ENCODE peak calls at places on chromosome 5, in nine cellular contexts. One of them, this sample, is unnamed.

GRCh38 chr5:35041251-35041650 is 6.5 kb downstream of the AGXT2 start:
- DNase-seq in CD4-positive, CD25-positive, alpha-beta regulatory T cell: no peak
- DNase-seq in adipocyte: no peak
- DNase-seq in effector memory CD4-positive, alpha-beta T cell: no peak
- DNase-seq in Peyer's patch: no peak
- DNase-seq in breast epithelium: no peak
- DNase-seq in psoas muscle: no peak
- DNase-seq in astrocyte: peak; percentile 67
- DNase-seq in PC-3: no peak
- DNase-seq in this sample: no peak

GRCh38 chr5:115297043-115297442 is 589 bp upstream of the CCDC112 start:
- DNase-seq in breast epithelium: no peak
- DNase-seq in CD4-positive, CD25-positive, alpha-beta regulatory T cell: no peak
- DNase-seq in effector memory CD4-positive, alpha-beta T cell: no peak
- DNase-seq in PC-3: peak; percentile 4
- DNase-seq in psoas muscle: no peak
- DNase-seq in astrocyte: peak; percentile 49
- DNase-seq in adipocyte: peak; percentile 17
- DNase-seq in Peyer's patch: no peak
- DNase-seq in this sample: no peak

GRCh38 chr5:153970496-153970895 is 68.2 kb downstream of the FAM114A2 start:
- DNase-seq in psoas muscle: no peak
- DNase-seq in Peyer's patch: no peak
- DNase-seq in breast epithelium: no peak
- DNase-seq in astrocyte: no peak
- DNase-seq in effector memory CD4-positive, alpha-beta T cell: no peak
- DNase-seq in CD4-positive, CD25-positive, alpha-beta regulatory T cell: no peak
- DNase-seq in PC-3: no peak
- DNase-seq in adipocyte: no peak
- DNase-seq in this sample: no peak

GRCh38 chr5:95959964-95960801 is 1.5 kb downstream of the ELL2 start:
- DNase-seq in PC-3: no peak
- DNase-seq in CD4-positive, CD25-positive, alpha-beta regulatory T cell: no peak
- DNase-seq in astrocyte: peak; percentile 54
- DNase-seq in Peyer's patch: no peak
- DNase-seq in adipocyte: peak; percentile 59
- DNase-seq in breast epithelium: no peak
- DNase-seq in effector memory CD4-positive, alpha-beta T cell: no peak
- DNase-seq in psoas muscle: no peak
- DNase-seq in this sample: no peak

GRCh38 chr5:176661676-176662075 is 14.4 kb downstream of the TSPAN17 start:
- DNase-seq in breast epithelium: no peak
- DNase-seq in astrocyte: no peak
- DNase-seq in effector memory CD4-positive, alpha-beta T cell: no peak
- DNase-seq in CD4-positive, CD25-positive, alpha-beta regulatory T cell: no peak
- DNase-seq in psoas muscle: peak; percentile 32
- DNase-seq in PC-3: no peak
- DNase-seq in Peyer's patch: no peak
- DNase-seq in adipocyte: no peak
- DNase-seq in this sample: no peak

GRCh38 chr5:8864053-8864452 is 681.8 kb downstream of the SEMA5A start:
- DNase-seq in CD4-positive, CD25-positive, alpha-beta regulatory T cell: no peak
- DNase-seq in PC-3: peak; percentile 85
- DNase-seq in psoas muscle: no peak
- DNase-seq in breast epithelium: no peak
- DNase-seq in Peyer's patch: no peak
- DNase-seq in effector memory CD4-positive, alpha-beta T cell: no peak
- DNase-seq in adipocyte: no peak
- DNase-seq in astrocyte: no peak
- DNase-seq in this sample: no peak

GRCh38 chr5:1919750-1920149 is 37.0 kb upstream of the IRX4 start:
- DNase-seq in adipocyte: no peak
- DNase-seq in effector memory CD4-positive, alpha-beta T cell: no peak
- DNase-seq in astrocyte: no peak
- DNase-seq in CD4-positive, CD25-positive, alpha-beta regulatory T cell: no peak
- DNase-seq in psoas muscle: no peak
- DNase-seq in PC-3: no peak
- DNase-seq in breast epithelium: no peak
- DNase-seq in Peyer's patch: no peak
- DNase-seq in this sample: no peak

GRCh38 chr5:17355585-17356346 is 138.3 kb downstream of the BASP1 start:
- DNase-seq in adipocyte: peak; percentile 56
- DNase-seq in astrocyte: peak; percentile 71
- DNase-seq in CD4-positive, CD25-positive, alpha-beta regulatory T cell: no peak
- DNase-seq in PC-3: peak; percentile 44
- DNase-seq in psoas muscle: no peak
- DNase-seq in breast epithelium: no peak
- DNase-seq in Peyer's patch: no peak
- DNase-seq in effector memory CD4-positive, alpha-beta T cell: no peak
- DNase-seq in this sample: no peak

GRCh38 chr5:107542831-107543231 is 127.9 kb downstream of the EFNA5 start:
- DNase-seq in Peyer's patch: peak; percentile 54
- DNase-seq in CD4-positive, CD25-positive, alpha-beta regulatory T cell: no peak
- DNase-seq in psoas muscle: peak; percentile 90
- DNase-seq in astrocyte: peak; percentile 61
- DNase-seq in adipocyte: peak; percentile 81
- DNase-seq in PC-3: peak; percentile 68
- DNase-seq in effector memory CD4-positive, alpha-beta T cell: no peak
- DNase-seq in breast epithelium: peak; percentile 84
- DNase-seq in this sample: peak; percentile 85

GRCh38 chr5:75720882-75721281 is 3.6 kb upstream of the POC5 start:
- DNase-seq in psoas muscle: no peak
- DNase-seq in adipocyte: no peak
- DNase-seq in astrocyte: no peak
- DNase-seq in breast epithelium: no peak
- DNase-seq in PC-3: no peak
- DNase-seq in Peyer's patch: no peak
- DNase-seq in CD4-positive, CD25-positive, alpha-beta regulatory T cell: no peak
- DNase-seq in effector memory CD4-positive, alpha-beta T cell: no peak
- DNase-seq in this sample: no peak

GRCh38 chr5:79020861-79021561 is 35.9 kb upstream of the ARSB start:
- DNase-seq in PC-3: peak; percentile 70
- DNase-seq in astrocyte: peak; percentile 85
- DNase-seq in CD4-positive, CD25-positive, alpha-beta regulatory T cell: peak; percentile 21
- DNase-seq in psoas muscle: peak; percentile 59
- DNase-seq in breast epithelium: peak; percentile 31
- DNase-seq in Peyer's patch: no peak
- DNase-seq in adipocyte: peak; percentile 83
- DNase-seq in effector memory CD4-positive, alpha-beta T cell: no peak
- DNase-seq in this sample: peak; percentile 42

GRCh38 chr5:173618927-173619519 is 2.6 kb upstream of the BOD1 start:
- DNase-seq in adipocyte: peak; percentile 86
- DNase-seq in PC-3: peak; percentile 87
- DNase-seq in effector memory CD4-positive, alpha-beta T cell: no peak
- DNase-seq in CD4-positive, CD25-positive, alpha-beta regulatory T cell: peak; percentile 67
- DNase-seq in Peyer's patch: no peak
- DNase-seq in breast epithelium: peak; percentile 28
- DNase-seq in psoas muscle: no peak
- DNase-seq in astrocyte: peak; percentile 18
- DNase-seq in this sample: peak; percentile 76

GRCh38 chr5:175385691-175386360 is 58.2 kb downstream of the DRD1 start:
- DNase-seq in PC-3: peak; percentile 85
- DNase-seq in effector memory CD4-positive, alpha-beta T cell: no peak
- DNase-seq in breast epithelium: no peak
- DNase-seq in astrocyte: peak; percentile 71
- DNase-seq in Peyer's patch: no peak
- DNase-seq in CD4-positive, CD25-positive, alpha-beta regulatory T cell: no peak
- DNase-seq in psoas muscle: no peak
- DNase-seq in adipocyte: no peak
- DNase-seq in this sample: no peak

GRCh38 chr5:119273391-119273839 is 82.4 kb upstream of the TNFAIP8 start:
- DNase-seq in psoas muscle: no peak
- DNase-seq in adipocyte: no peak
- DNase-seq in astrocyte: no peak
- DNase-seq in effector memory CD4-positive, alpha-beta T cell: no peak
- DNase-seq in CD4-positive, CD25-positive, alpha-beta regulatory T cell: peak; percentile 39
- DNase-seq in PC-3: no peak
- DNase-seq in Peyer's patch: no peak
- DNase-seq in breast epithelium: no peak
- DNase-seq in this sample: no peak

GRCh38 chr5:119275873-119276214 is 80.0 kb upstream of the TNFAIP8 start:
- DNase-seq in astrocyte: no peak
- DNase-seq in CD4-positive, CD25-positive, alpha-beta regulatory T cell: no peak
- DNase-seq in adipocyte: no peak
- DNase-seq in breast epithelium: no peak
- DNase-seq in Peyer's patch: no peak
- DNase-seq in effector memory CD4-positive, alpha-beta T cell: no peak
- DNase-seq in PC-3: no peak
- DNase-seq in psoas muscle: no peak
- DNase-seq in this sample: no peak

GRCh38 chr5:119274767-119275130 is 81.1 kb upstream of the TNFAIP8 start:
- DNase-seq in breast epithelium: no peak
- DNase-seq in psoas muscle: no peak
- DNase-seq in CD4-positive, CD25-positive, alpha-beta regulatory T cell: no peak
- DNase-seq in adipocyte: peak; percentile 66
- DNase-seq in astrocyte: peak; percentile 86
- DNase-seq in effector memory CD4-positive, alpha-beta T cell: no peak
- DNase-seq in PC-3: no peak
- DNase-seq in Peyer's patch: no peak
- DNase-seq in this sample: no peak

GRCh38 chr5:119275146-119275872 is 80.5 kb upstream of the TNFAIP8 start:
- DNase-seq in adipocyte: peak; percentile 31
- DNase-seq in breast epithelium: no peak
- DNase-seq in astrocyte: peak; percentile 70
- DNase-seq in Peyer's patch: no peak
- DNase-seq in CD4-positive, CD25-positive, alpha-beta regulatory T cell: no peak
- DNase-seq in effector memory CD4-positive, alpha-beta T cell: no peak
- DNase-seq in PC-3: peak; percentile 72
- DNase-seq in psoas muscle: no peak
- DNase-seq in this sample: no peak

DNA sequence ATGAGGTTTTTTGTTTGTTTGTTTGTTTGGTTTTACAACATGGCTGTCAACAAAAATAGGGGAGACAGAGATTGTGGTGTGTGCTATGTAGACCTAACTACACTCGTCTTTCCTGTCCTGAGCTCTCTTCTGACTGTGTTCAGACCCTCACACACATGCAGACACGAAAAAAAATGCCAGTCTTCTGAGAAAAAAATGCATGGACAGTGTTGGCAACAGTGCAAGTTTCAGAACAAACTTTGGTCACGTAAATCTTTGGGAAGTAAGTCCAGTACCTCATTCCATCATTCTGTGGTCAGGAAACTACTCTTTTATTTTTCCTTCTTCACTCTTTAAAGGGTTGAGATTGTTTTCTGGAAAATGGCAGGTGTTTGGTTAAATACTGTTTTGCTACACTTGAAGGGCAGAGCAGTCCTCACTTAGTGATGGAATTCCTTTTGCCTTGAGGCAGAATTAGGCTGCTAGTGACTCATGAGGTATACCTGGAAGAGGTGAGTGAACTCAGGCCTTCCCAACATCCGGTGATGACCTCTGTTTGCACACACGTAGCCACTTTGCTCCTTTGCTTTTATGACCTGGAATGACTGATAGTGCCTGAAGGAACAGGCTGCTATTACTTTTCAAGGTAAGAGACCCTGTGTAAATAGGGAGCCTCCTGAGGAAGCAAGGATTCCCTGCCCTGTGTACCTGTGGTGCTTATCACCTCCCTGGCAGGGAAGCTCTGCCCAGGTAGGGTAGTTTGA is 81.6 kb upstream of the TNFAIP8 start:
- DNase-seq in breast epithelium: peak; percentile 41
- DNase-seq in Peyer's patch: no peak
- DNase-seq in astrocyte: peak; percentile 16
- DNase-seq in psoas muscle: no peak
- DNase-seq in adipocyte: no peak
- DNase-seq in effector memory CD4-positive, alpha-beta T cell: no peak
- DNase-seq in PC-3: peak; percentile 94
- DNase-seq in CD4-positive, CD25-positive, alpha-beta regulatory T cell: no peak
- DNase-seq in this sample: no peak
- H3K4me1 ChIP-seq in breast epithelium: no peaks in the 10 kb centered on the region
- H3K4me1 ChIP-seq in Peyer's patch: peaks cover 44% of the 10 kb centered on the region
- H3K4me1 ChIP-seq in astrocyte: peaks cover 19% of the 10 kb centered on the region
- H3K4me1 ChIP-seq in psoas muscle: no peaks in the 10 kb centered on the region
- H3K4me1 ChIP-seq in adipocyte: peaks cover 58% of the 10 kb centered on the region
- H3K4me1 ChIP-seq in effector memory CD4-positive, alpha-beta T cell: peaks cover 79% of the 10 kb centered on the region
- H3K4me1 ChIP-seq in PC-3: peaks cover 71% of the 10 kb centered on the region
- H3K4me1 ChIP-seq in CD4-positive, CD25-positive, alpha-beta regulatory T cell: peaks cover 90% of the 10 kb centered on the region
- H3K4me1 ChIP-seq in this sample: peaks cover 3% of the 10 kb centered on the region

GRCh38 chr5:148988328-148988727 is 74.5 kb downstream of the SH3TC2 start:
- DNase-seq in psoas muscle: peak; percentile 84
- DNase-seq in PC-3: no peak
- DNase-seq in CD4-positive, CD25-positive, alpha-beta regulatory T cell: no peak
- DNase-seq in Peyer's patch: no peak
- DNase-seq in breast epithelium: no peak
- DNase-seq in adipocyte: no peak
- DNase-seq in effector memory CD4-positive, alpha-beta T cell: no peak
- DNase-seq in astrocyte: peak; percentile 39
- DNase-seq in this sample: no peak
- H3K4me1 ChIP-seq in psoas muscle: peaks cover 4% of the 10 kb centered on the region
- H3K4me1 ChIP-seq in PC-3: peaks cover 56% of the 10 kb centered on the region
- H3K4me1 ChIP-seq in CD4-positive, CD25-positive, alpha-beta regulatory T cell: no peaks in the 10 kb centered on the region
- H3K4me1 ChIP-seq in Peyer's patch: no peaks in the 10 kb centered on the region
- H3K4me1 ChIP-seq in breast epithelium: no peaks in the 10 kb centered on the region
- H3K4me1 ChIP-seq in adipocyte: peaks cover 5% of the 10 kb centered on the region
- H3K4me1 ChIP-seq in effector memory CD4-positive, alpha-beta T cell: no peaks in the 10 kb centered on the region
- H3K4me1 ChIP-seq in astrocyte: peaks cover 10% of the 10 kb centered on the region
- H3K4me1 ChIP-seq in this sample: no peaks in the 10 kb centered on the region

DNA sequence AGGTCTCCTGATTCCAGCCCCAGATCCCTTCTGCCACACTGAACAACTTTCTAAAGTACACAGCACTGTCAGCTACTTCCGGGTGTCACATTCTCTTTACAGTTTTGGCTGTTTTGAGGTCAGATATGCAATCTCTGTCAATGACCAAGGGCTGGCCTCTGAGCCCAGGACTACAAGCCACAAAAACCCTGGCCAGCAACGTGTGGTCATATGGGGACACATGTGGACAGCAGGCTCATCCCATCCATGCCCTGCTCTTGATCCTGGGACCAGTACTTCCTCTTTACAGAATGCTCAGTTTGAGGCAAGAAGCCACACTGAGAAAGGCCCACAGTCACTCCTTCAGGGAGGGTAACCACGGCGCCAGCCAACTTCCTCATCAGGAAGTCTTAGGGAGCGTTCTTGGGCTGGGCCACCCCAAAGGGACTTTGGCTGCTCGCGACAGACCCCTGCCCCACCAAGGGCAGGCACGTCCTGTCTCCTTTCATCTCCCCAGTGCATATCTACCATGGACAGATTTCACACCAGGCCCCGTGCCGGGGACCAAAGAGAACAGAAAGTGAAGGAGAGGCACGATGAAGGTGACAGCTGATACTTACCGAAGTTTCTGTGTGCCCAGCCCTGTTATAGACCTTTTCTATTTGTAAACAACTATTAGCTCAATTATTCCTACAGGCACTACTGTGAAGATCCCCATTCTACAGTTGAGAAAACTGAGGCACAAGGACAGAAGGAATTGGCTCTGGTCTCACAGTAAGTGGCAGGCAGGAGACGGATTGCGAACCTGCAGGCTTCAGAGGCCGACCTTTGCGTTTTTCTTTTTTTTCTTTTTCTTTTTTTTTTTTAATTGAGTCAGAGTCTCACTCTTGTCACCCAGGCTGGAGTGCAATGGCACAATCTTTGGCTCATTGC is 37.3 kb downstream of the STK10 start:
- DNase-seq in breast epithelium: no peak
- DNase-seq in astrocyte: no peak
- DNase-seq in PC-3: no peak
- DNase-seq in effector memory CD4-positive, alpha-beta T cell: peak; percentile 8
- DNase-seq in Peyer's patch: no peak
- DNase-seq in CD4-positive, CD25-positive, alpha-beta regulatory T cell: no peak
- DNase-seq in adipocyte: no peak
- DNase-seq in psoas muscle: peak; percentile 73
- DNase-seq in this sample: peak; percentile 76
- H3K4me1 ChIP-seq in breast epithelium: no peaks in the 10 kb centered on the region
- H3K4me1 ChIP-seq in astrocyte: peaks cover 5% of the 10 kb centered on the region
- H3K4me1 ChIP-seq in PC-3: no peaks in the 10 kb centered on the region
- H3K4me1 ChIP-seq in effector memory CD4-positive, alpha-beta T cell: peaks cover 28% of the 10 kb centered on the region
- H3K4me1 ChIP-seq in Peyer's patch: peaks cover 17% of the 10 kb centered on the region
- H3K4me1 ChIP-seq in CD4-positive, CD25-positive, alpha-beta regulatory T cell: peaks cover 58% of the 10 kb centered on the region
- H3K4me1 ChIP-seq in adipocyte: peaks cover 7% of the 10 kb centered on the region
- H3K4me1 ChIP-seq in psoas muscle: no peaks in the 10 kb centered on the region
- H3K4me1 ChIP-seq in this sample: no peaks in the 10 kb centered on the region

GRCh38 chr5:132388244-132389050 is 18.9 kb downstream of the SLC22A5 start:
- DNase-seq in astrocyte: peak; percentile 70
- DNase-seq in CD4-positive, CD25-positive, alpha-beta regulatory T cell: no peak
- DNase-seq in PC-3: peak; percentile 66
- DNase-seq in effector memory CD4-positive, alpha-beta T cell: no peak
- DNase-seq in breast epithelium: no peak
- DNase-seq in Peyer's patch: no peak
- DNase-seq in psoas muscle: no peak
- DNase-seq in adipocyte: peak; percentile 52
- DNase-seq in this sample: peak; percentile 45
- H3K4me1 ChIP-seq in astrocyte: peaks cover 43% of the 10 kb centered on the region
- H3K4me1 ChIP-seq in CD4-positive, CD25-positive, alpha-beta regulatory T cell: peaks cover 15% of the 10 kb centered on the region
- H3K4me1 ChIP-seq in PC-3: peaks cover 52% of the 10 kb centered on the region
- H3K4me1 ChIP-seq in effector memory CD4-positive, alpha-beta T cell: peaks cover 8% of the 10 kb centered on the region
- H3K4me1 ChIP-seq in breast epithelium: peaks cover 21% of the 10 kb centered on the region
- H3K4me1 ChIP-seq in Peyer's patch: peaks cover 22% of the 10 kb centered on the region
- H3K4me1 ChIP-seq in psoas muscle: peaks cover 39% of the 10 kb centered on the region
- H3K4me1 ChIP-seq in adipocyte: peaks cover 46% of the 10 kb centered on the region
- H3K4me1 ChIP-seq in this sample: peaks cover 46% of the 10 kb centered on the region

This sample was measured in adrenal gland.